ENCODE peak calls at places on chromosomes 13 and 19, in six cellular contexts. O is PC-3, D is fibroblast of lung, K is body of pancreas, L is A549, G is heart left ventricle. I is an unnamed sample.

GRCh38 chr19:36574762-36575161 is 1.7 kb upstream of the ZNF529 start:
- DNase-seq in O (no peak), D (peak), K (no peak), L (no peak), G (no peak), I (no peak)

GRCh38 chr19:28691683-28692082 is 521.3 kb downstream of the UQCRFS1 start:
- DNase-seq in O (no peak), D (no peak), K (no peak), L (no peak), G (no peak), I (no peak)

GRCh38 chr19:29843180-29844051 is 31.6 kb downstream of the CCNE1 start:
- DNase-seq in O (no peak), D (peak), K (no peak), L (no peak), G (peak), I (no peak)

GRCh38 chr13:23461544-23461943 is 28.0 kb upstream of the SACS start:
- DNase-seq in O (no peak), D (no peak), K (no peak), L (no peak), G (no peak), I (no peak)

GRCh38 chr19:13843104-13843921 is 33.6 kb upstream of the NANOS3 start:
- DNase-seq in O (peak), D (no peak), K (peak), L (no peak), G (peak), I (no peak)

GRCh38 chr19:3683405-3683865 is 16.8 kb downstream of the PIP5K1C start:
- DNase-seq in O (no peak), D (no peak), K (no peak), L (no peak), G (peak), I (no peak)

GRCh38 chr13:53174550-53174949 is 145.9 kb downstream of the OLFM4 start:
- DNase-seq in O (no peak), D (no peak), K (peak), L (no peak), G (no peak), I (no peak)

GRCh38 chr19:2300533-2300932 is 7.4 kb downstream of the LINGO3 start:
- DNase-seq in O (no peak), D (no peak), K (no peak), L (no peak), G (no peak), I (no peak)

GRCh38 chr13:100611678-100612492 is 23.3 kb upstream of the GGACT start:
- DNase-seq in O (no peak), D (no peak), K (peak), L (no peak), G (peak), I (no peak)

GRCh38 chr13:55566334-55566733 is 1574.4 kb upstream of the PRR20A start:
- DNase-seq in O (no peak), D (no peak), K (no peak), L (no peak), G (no peak), I (no peak)

GRCh38 chr13:55569082-55569481 is 1571.6 kb upstream of the PRR20A start:
- DNase-seq in O (no peak), D (no peak), K (no peak), L (no peak), G (no peak), I (no peak)

GRCh38 chr13:55569514-55569913 is 1571.2 kb upstream of the PRR20A start:
- DNase-seq in O (no peak), D (no peak), K (no peak), L (no peak), G (no peak), I (no peak)

GRCh38 chr13:55567721-55568625 is 1572.7 kb upstream of the PRR20A start:
- DNase-seq in O (no peak), D (no peak), K (no peak), L (no peak), G (no peak), I (no peak)

GRCh38 chr13:55566779-55567178 is 1573.9 kb upstream of the PRR20A start:
- DNase-seq in O (no peak), D (no peak), K (no peak), L (no peak), G (no peak), I (no peak)
- H3K4me3 ChIP-seq in O (no peak), D (no peak), K (no peak), L (no peak), G (no peak), I (no peak)

GRCh38 chr19:23906835-23907234 is 7.9 kb upstream of the ZNF726 start:
- DNase-seq in O (no peak), D (no peak), K (no peak), L (no peak), G (no peak), I (no peak)
- TF ChIP-seq CTCF in O (no peak), D (no peak), K (no peak), L (no peak), G (no peak), I (no peak)

GRCh38 chr19:48895226-48895625 is 3.3 kb downstream of the TULP2 start:
- DNase-seq in O (no peak), D (no peak), K (no peak), L (no peak), G (no peak), I (no peak)
- H3K4me3 ChIP-seq in O (no peak), D (no peak), K (no peak), L (no peak), G (no peak), I (no peak)

GRCh38 chr13:35548790-35549189 is 72.3 kb upstream of the MAB21L1 start:
- DNase-seq in O (no peak), D (no peak), K (no peak), L (no peak), G (no peak), I (no peak)
- TF ChIP-seq CTCF in O (no peak), D (no peak), K (no peak), L (no peak), G (no peak), I (no peak)

GRCh38 chr19:45767410-45767880 is 1.6 kb downstream of the SIX5 start:
- DNase-seq in O (peak), D (peak), K (peak), L (peak), G (peak), I (peak)

GRCh38 chr19:45764947-45765346 is 4.1 kb downstream of the SIX5 start:
- DNase-seq in O (no peak), D (no peak), K (no peak), L (no peak), G (peak), I (no peak)

GRCh38 chr19:45765365-45766292 is 3.4 kb downstream of the SIX5 start:
- DNase-seq in O (no peak), D (no peak), K (peak), L (no peak), G (peak), I (no peak)

GRCh38 chr19:45766919-45767346 is 2.1 kb downstream of the SIX5 start:
- DNase-seq in O (no peak), D (no peak), K (peak), L (no peak), G (peak), I (no peak)

DNA sequence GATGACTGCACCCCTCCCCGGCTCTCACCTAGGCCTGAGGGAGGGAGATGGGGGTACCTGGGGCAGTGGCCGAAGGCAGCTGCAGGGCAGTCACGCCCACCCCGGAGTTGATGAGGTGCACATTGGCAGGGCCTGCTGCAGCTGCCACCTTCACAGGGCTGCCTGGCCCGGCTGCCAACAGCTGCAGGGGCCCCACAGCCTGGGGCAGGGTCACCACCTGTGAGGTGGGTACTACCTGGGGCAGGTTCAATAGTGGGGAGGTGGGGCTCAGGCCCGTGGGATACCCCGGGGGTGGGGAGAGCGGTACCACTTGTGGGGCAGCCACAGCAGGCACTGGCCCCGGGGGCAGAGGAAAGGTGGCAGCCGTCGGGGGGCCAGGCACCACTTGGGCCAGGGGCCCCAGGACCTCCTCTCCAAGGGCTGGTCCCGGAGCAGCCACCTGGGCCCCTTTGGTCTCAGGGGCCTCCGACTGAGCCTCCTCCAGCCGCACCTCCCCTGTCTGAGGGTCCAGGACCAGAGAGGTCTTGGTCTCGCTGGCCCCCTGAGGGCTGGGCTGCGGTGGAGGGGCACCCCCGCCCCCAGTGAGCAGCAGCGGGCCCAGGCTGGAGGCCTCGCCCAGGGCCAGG is 2.6 kb downstream of the SIX5 start:
- DNase-seq in O (no peak), D (no peak), K (peak), L (no peak), G (no peak), I (no peak)
- H3K4me3 ChIP-seq in O (peak), D (peak), K (no peak), L (peak), G (peak), I (no peak)

DNA sequence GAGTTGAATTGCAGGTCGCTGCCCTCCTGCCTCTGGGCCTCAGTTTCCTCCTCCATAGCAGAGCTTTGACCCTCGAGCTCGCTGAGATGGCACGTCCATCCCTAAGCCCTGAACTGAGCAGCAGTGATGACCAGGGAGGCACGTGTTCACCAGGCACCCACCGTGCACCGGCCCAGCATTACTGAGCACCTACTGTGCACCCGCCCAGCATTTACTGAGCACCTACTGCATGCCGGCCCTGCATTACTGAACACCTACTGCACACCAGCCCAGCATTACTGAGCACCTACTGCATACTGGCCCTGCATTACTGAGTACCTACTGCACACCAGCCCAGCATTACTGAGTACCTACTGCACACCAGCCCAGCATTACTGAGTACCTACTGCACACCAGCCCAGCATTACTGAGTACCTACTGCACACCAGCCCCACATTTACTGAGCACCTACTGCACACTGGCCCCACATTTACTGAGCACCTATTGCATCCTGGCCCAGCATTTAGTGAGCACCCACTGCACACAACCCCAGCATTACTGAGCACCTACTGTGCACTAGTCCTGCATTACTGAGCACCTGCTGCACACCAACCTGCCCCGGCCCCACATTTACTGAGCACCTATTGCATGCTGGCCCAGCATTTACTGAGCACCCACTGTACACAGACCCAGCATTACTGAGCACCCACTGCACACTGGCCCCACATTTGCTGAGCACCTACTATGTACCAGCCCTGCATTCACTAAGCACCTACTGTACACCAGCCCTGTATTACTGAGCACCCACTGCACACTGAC is 6.3 kb downstream of the TPGS1 start:
- DNase-seq in O (no peak), D (no peak), K (no peak), L (no peak), G (no peak), I (no peak)
- TF ChIP-seq CTCF in O (no peak), D (no peak), K (no peak), L (no peak), G (no peak), I (no peak)

GRCh38 chr13:46179576-46180368 is 2.2 kb downstream of the LCP1 start:
- DNase-seq in O (no peak), D (no peak), K (no peak), L (no peak), G (peak), I (no peak)
- H3K4me3 ChIP-seq in O (peak), D (no peak), K (no peak), L (no peak), G (peak), I (no peak)

I was measured in retinal pigment epithelial cell.